ENCODE peak calls at places on chromosomes 7 and 10, in ten cellular contexts. One of them, this sample, is unnamed.

GRCh38 chr10:73950569-73950968 is 39.6 kb downstream of the PLAU start:
- DNase-seq in Caco-2: no peak
- DNase-seq in AG10803: no peak
- DNase-seq in fibroblast of lung: no peak
- DNase-seq in OCI-LY7: no peak
- DNase-seq in GM12865: no peak
- DNase-seq in psoas muscle: no peak
- DNase-seq in cardiac muscle cell: no peak
- DNase-seq in heart right ventricle: no peak
- DNase-seq in stomach: no peak
- DNase-seq in this sample: no peak

GRCh38 chr10:119493155-119493554 is 49.4 kb downstream of the RGS10 start:
- DNase-seq in AG10803: no peak
- DNase-seq in GM12865: no peak
- DNase-seq in Caco-2: no peak
- DNase-seq in OCI-LY7: no peak
- DNase-seq in fibroblast of lung: no peak
- DNase-seq in psoas muscle: no peak
- DNase-seq in stomach: no peak
- DNase-seq in cardiac muscle cell: no peak
- DNase-seq in heart right ventricle: no peak
- DNase-seq in this sample: no peak

GRCh38 chr10:56178210-56178609 is 182.8 kb downstream of the ZWINT start:
- DNase-seq in cardiac muscle cell: no peak
- DNase-seq in Caco-2: no peak
- DNase-seq in heart right ventricle: peak
- DNase-seq in stomach: no peak
- DNase-seq in GM12865: no peak
- DNase-seq in psoas muscle: no peak
- DNase-seq in fibroblast of lung: no peak
- DNase-seq in AG10803: no peak
- DNase-seq in OCI-LY7: no peak
- DNase-seq in this sample: peak

GRCh38 chr7:44120395-44120794 is 3.0 kb downstream of the POLD2 start:
- DNase-seq in stomach: no peak
- DNase-seq in OCI-LY7: no peak
- DNase-seq in cardiac muscle cell: no peak
- DNase-seq in fibroblast of lung: no peak
- DNase-seq in Caco-2: no peak
- DNase-seq in psoas muscle: no peak
- DNase-seq in AG10803: no peak
- DNase-seq in GM12865: no peak
- DNase-seq in heart right ventricle: no peak
- DNase-seq in this sample: no peak

GRCh38 chr7:94394399-94395140 is at the start of gene COL1A2:
- DNase-seq in psoas muscle: peak
- DNase-seq in cardiac muscle cell: peak
- DNase-seq in heart right ventricle: peak
- DNase-seq in OCI-LY7: no peak
- DNase-seq in AG10803: peak
- DNase-seq in GM12865: peak
- DNase-seq in stomach: peak
- DNase-seq in Caco-2: no peak
- DNase-seq in fibroblast of lung: peak
- DNase-seq in this sample: peak

GRCh38 chr10:103683851-103684250 is 171.5 kb downstream of the SH3PXD2A start:
- DNase-seq in stomach: no peak
- DNase-seq in psoas muscle: no peak
- DNase-seq in Caco-2: no peak
- DNase-seq in AG10803: no peak
- DNase-seq in heart right ventricle: no peak
- DNase-seq in GM12865: no peak
- DNase-seq in OCI-LY7: no peak
- DNase-seq in cardiac muscle cell: no peak
- DNase-seq in fibroblast of lung: no peak
- DNase-seq in this sample: no peak

GRCh38 chr10:68784476-68784875 is 42.9 kb upstream of the STOX1 start:
- DNase-seq in GM12865: no peak
- DNase-seq in OCI-LY7: no peak
- DNase-seq in psoas muscle: no peak
- DNase-seq in fibroblast of lung: peak
- DNase-seq in Caco-2: no peak
- DNase-seq in stomach: no peak
- DNase-seq in AG10803: no peak
- DNase-seq in cardiac muscle cell: peak
- DNase-seq in heart right ventricle: no peak
- DNase-seq in this sample: no peak

GRCh38 chr7:108002726-108003590 is at the start of gene LAMB1:
- DNase-seq in Caco-2: peak
- DNase-seq in heart right ventricle: peak
- DNase-seq in stomach: peak
- DNase-seq in cardiac muscle cell: peak
- DNase-seq in OCI-LY7: no peak
- DNase-seq in GM12865: no peak
- DNase-seq in psoas muscle: peak
- DNase-seq in fibroblast of lung: peak
- DNase-seq in AG10803: peak
- DNase-seq in this sample: peak

GRCh38 chr7:12572941-12573340 is 2.4 kb downstream of the SCIN start:
- DNase-seq in Caco-2: no peak
- DNase-seq in GM12865: no peak
- DNase-seq in OCI-LY7: no peak
- DNase-seq in fibroblast of lung: no peak
- DNase-seq in cardiac muscle cell: no peak
- DNase-seq in AG10803: no peak
- DNase-seq in heart right ventricle: no peak
- DNase-seq in stomach: no peak
- DNase-seq in psoas muscle: no peak
- DNase-seq in this sample: no peak
- H3K4me3 ChIP-seq in Caco-2: no peak
- H3K4me3 ChIP-seq in GM12865: no peak
- H3K4me3 ChIP-seq in OCI-LY7: no peak
- H3K4me3 ChIP-seq in fibroblast of lung: no peak
- H3K4me3 ChIP-seq in cardiac muscle cell: no peak
- H3K4me3 ChIP-seq in AG10803: no peak
- H3K4me3 ChIP-seq in heart right ventricle: no peak
- H3K4me3 ChIP-seq in stomach: no peak
- H3K4me3 ChIP-seq in psoas muscle: no peak
- H3K4me3 ChIP-seq in this sample: no peak

DNA sequence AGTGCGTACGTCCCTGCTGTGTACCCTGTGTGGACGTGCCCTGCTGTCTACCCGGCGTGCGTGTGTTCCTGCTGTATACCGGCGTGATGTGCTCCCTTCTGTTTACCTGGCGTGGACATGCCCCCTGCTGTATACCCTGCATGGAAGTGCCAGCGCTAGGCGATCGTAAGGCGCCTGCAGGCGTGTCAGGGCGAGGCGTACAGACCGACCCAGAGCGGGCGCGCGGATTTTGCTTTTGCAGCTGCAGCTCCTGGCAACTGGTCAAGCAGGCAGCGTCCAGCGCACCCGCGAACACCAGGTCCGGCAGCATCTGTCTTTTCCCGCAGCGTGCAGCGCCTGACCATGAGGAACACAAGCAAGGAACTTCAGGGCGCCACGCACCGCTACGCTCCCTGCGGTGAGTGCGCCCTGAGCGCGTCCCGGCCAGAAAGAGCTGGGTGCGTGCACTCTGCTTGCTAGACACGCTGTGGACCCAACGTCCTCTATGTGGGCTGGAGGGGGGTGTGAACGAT is 680 bp downstream of the C7orf57 start:
- DNase-seq in GM12865: no peak
- DNase-seq in stomach: no peak
- DNase-seq in psoas muscle: peak
- DNase-seq in cardiac muscle cell: peak
- DNase-seq in heart right ventricle: peak
- DNase-seq in AG10803: peak
- DNase-seq in fibroblast of lung: peak
- DNase-seq in Caco-2: peak
- DNase-seq in OCI-LY7: no peak
- DNase-seq in this sample: peak
- H3K4me3 ChIP-seq in GM12865: no peak
- H3K4me3 ChIP-seq in stomach: peak
- H3K4me3 ChIP-seq in psoas muscle: peak
- H3K4me3 ChIP-seq in cardiac muscle cell: peak
- H3K4me3 ChIP-seq in heart right ventricle: peak
- H3K4me3 ChIP-seq in AG10803: peak
- H3K4me3 ChIP-seq in fibroblast of lung: peak
- H3K4me3 ChIP-seq in Caco-2: peak
- H3K4me3 ChIP-seq in OCI-LY7: peak
- H3K4me3 ChIP-seq in this sample: peak

GRCh38 chr7:151251926-151252835 is 3.7 kb upstream of the SMARCD3 start:
- DNase-seq in stomach: peak
- DNase-seq in GM12865: no peak
- DNase-seq in cardiac muscle cell: peak
- DNase-seq in Caco-2: peak
- DNase-seq in OCI-LY7: no peak
- DNase-seq in AG10803: peak
- DNase-seq in fibroblast of lung: peak
- DNase-seq in psoas muscle: peak
- DNase-seq in heart right ventricle: peak
- DNase-seq in this sample: peak

GRCh38 chr7:151251328-151251925 is 2.9 kb upstream of the SMARCD3 start:
- DNase-seq in GM12865: no peak
- DNase-seq in psoas muscle: peak
- DNase-seq in Caco-2: no peak
- DNase-seq in heart right ventricle: peak
- DNase-seq in fibroblast of lung: peak
- DNase-seq in stomach: peak
- DNase-seq in OCI-LY7: peak
- DNase-seq in AG10803: peak
- DNase-seq in cardiac muscle cell: peak
- DNase-seq in this sample: peak

GRCh38 chr7:151254316-151254715 is 5.8 kb upstream of the SMARCD3 start:
- DNase-seq in cardiac muscle cell: no peak
- DNase-seq in psoas muscle: peak
- DNase-seq in GM12865: no peak
- DNase-seq in heart right ventricle: peak
- DNase-seq in fibroblast of lung: no peak
- DNase-seq in AG10803: no peak
- DNase-seq in stomach: no peak
- DNase-seq in OCI-LY7: no peak
- DNase-seq in Caco-2: no peak
- DNase-seq in this sample: no peak

GRCh38 chr7:151254851-151255250 is 6.4 kb upstream of the SMARCD3 start:
- DNase-seq in heart right ventricle: no peak
- DNase-seq in stomach: no peak
- DNase-seq in fibroblast of lung: no peak
- DNase-seq in psoas muscle: peak
- DNase-seq in cardiac muscle cell: no peak
- DNase-seq in GM12865: no peak
- DNase-seq in AG10803: no peak
- DNase-seq in OCI-LY7: no peak
- DNase-seq in Caco-2: no peak
- DNase-seq in this sample: no peak

DNA sequence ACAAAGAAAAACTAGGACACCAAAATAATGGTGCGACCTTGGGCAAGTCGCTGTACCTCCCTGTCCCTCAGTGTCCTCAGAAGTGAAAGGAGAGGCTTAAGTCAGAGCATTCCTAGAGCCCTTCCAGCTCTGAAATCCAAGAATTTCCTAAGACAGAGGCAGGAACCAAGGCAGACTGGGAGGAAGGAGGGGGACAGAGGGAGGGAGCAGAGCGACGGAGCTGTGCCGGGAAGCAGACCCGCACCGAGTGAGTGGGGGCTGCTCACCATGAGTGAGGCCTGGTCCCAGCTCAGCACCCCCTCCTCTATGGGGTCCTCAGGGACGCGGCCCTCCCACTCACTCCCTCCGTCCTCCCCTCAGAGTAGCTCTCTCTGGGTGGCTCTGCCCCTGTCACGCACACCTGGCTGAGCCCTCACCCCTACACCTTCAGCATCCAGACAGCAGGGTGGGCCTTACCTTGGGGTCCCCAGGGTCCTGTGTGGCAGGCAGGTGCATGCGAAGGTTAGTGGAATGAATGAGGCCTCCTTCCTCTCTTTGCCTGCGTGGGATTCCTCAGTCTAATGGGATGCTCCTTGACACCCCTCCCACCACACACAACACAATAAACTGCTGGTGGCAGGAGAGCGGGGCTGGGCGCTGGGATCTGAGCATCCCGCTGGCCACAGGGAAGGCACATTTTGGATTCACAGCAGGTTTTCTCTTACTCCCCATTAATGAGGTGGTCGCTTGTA is 4.6 kb upstream of the SMARCD3 start:
- DNase-seq in heart right ventricle: no peak
- DNase-seq in OCI-LY7: no peak
- DNase-seq in psoas muscle: peak
- DNase-seq in AG10803: peak
- DNase-seq in cardiac muscle cell: no peak
- DNase-seq in Caco-2: no peak
- DNase-seq in fibroblast of lung: no peak
- DNase-seq in GM12865: no peak
- DNase-seq in stomach: no peak
- DNase-seq in this sample: no peak
- H3K4me3 ChIP-seq in heart right ventricle: peak
- H3K4me3 ChIP-seq in OCI-LY7: no peak
- H3K4me3 ChIP-seq in psoas muscle: peak
- H3K4me3 ChIP-seq in AG10803: peak
- H3K4me3 ChIP-seq in cardiac muscle cell: no peak
- H3K4me3 ChIP-seq in Caco-2: no peak
- H3K4me3 ChIP-seq in fibroblast of lung: peak
- H3K4me3 ChIP-seq in GM12865: no peak
- H3K4me3 ChIP-seq in stomach: no peak
- H3K4me3 ChIP-seq in this sample: peak

GRCh38 chr7:76354981-76355730 is 3.6 kb downstream of the YWHAG start:
- DNase-seq in heart right ventricle: no peak
- DNase-seq in AG10803: no peak
- DNase-seq in stomach: no peak
- DNase-seq in cardiac muscle cell: no peak
- DNase-seq in psoas muscle: no peak
- DNase-seq in fibroblast of lung: no peak
- DNase-seq in Caco-2: no peak
- DNase-seq in OCI-LY7: no peak
- DNase-seq in GM12865: no peak
- DNase-seq in this sample: no peak

GRCh38 chr7:76357379-76358052 is 1.3 kb downstream of the YWHAG start:
- DNase-seq in AG10803: no peak
- DNase-seq in stomach: no peak
- DNase-seq in OCI-LY7: no peak
- DNase-seq in psoas muscle: no peak
- DNase-seq in fibroblast of lung: no peak
- DNase-seq in GM12865: no peak
- DNase-seq in heart right ventricle: no peak
- DNase-seq in Caco-2: no peak
- DNase-seq in cardiac muscle cell: no peak
- DNase-seq in this sample: no peak

GRCh38 chr7:76354516-76354915 is 4.3 kb downstream of the YWHAG start:
- DNase-seq in psoas muscle: no peak
- DNase-seq in stomach: no peak
- DNase-seq in OCI-LY7: no peak
- DNase-seq in AG10803: no peak
- DNase-seq in GM12865: no peak
- DNase-seq in heart right ventricle: no peak
- DNase-seq in cardiac muscle cell: peak
- DNase-seq in fibroblast of lung: no peak
- DNase-seq in Caco-2: no peak
- DNase-seq in this sample: no peak

GRCh38 chr7:76356823-76357222 is 2.0 kb downstream of the YWHAG start:
- DNase-seq in stomach: no peak
- DNase-seq in OCI-LY7: peak
- DNase-seq in fibroblast of lung: peak
- DNase-seq in Caco-2: peak
- DNase-seq in psoas muscle: no peak
- DNase-seq in cardiac muscle cell: peak
- DNase-seq in AG10803: no peak
- DNase-seq in GM12865: no peak
- DNase-seq in heart right ventricle: no peak
- DNase-seq in this sample: no peak

DNA sequence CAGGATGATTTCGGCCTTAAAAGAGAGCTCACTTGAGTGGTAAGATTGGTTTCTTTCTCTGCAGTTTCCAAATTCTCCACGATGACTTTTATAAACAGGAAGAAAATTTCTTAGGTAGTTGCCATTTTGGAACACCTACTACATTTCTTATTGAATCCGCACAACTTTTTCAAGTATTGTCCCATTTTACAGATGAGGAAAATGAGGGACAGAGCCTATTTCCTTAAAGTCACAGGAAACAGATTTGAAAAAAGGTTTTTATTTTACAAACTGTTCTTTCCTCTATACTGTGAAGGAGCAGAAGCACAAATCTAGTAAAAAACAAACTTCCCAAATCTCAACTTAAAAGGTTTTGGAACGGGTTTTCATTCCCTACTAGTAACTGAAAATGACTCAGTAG is 2.7 kb downstream of the YWHAG start:
- DNase-seq in Caco-2: no peak
- DNase-seq in AG10803: no peak
- DNase-seq in psoas muscle: no peak
- DNase-seq in fibroblast of lung: no peak
- DNase-seq in cardiac muscle cell: no peak
- DNase-seq in stomach: no peak
- DNase-seq in OCI-LY7: no peak
- DNase-seq in heart right ventricle: no peak
- DNase-seq in GM12865: no peak
- DNase-seq in this sample: no peak
- H3K4me3 ChIP-seq in Caco-2: no peak
- H3K4me3 ChIP-seq in AG10803: no peak
- H3K4me3 ChIP-seq in psoas muscle: peak
- H3K4me3 ChIP-seq in fibroblast of lung: peak
- H3K4me3 ChIP-seq in cardiac muscle cell: no peak
- H3K4me3 ChIP-seq in stomach: no peak
- H3K4me3 ChIP-seq in OCI-LY7: peak
- H3K4me3 ChIP-seq in heart right ventricle: no peak
- H3K4me3 ChIP-seq in GM12865: no peak
- H3K4me3 ChIP-seq in this sample: peak